ENCODE peak calls at places on chromosomes 1 and 21, in five cellular contexts. B, Q, H, N and T are unnamed samples.

GRCh38 chr1:28526886-28527285 is 21.0 kb downstream of the RCC1 start:
- DNase-seq in N (no peak), B (no peak), Q (no peak), H (no peak), T (peak)

GRCh38 chr1:162279099-162279498 is 97.6 kb downstream of the SPATA46 start:
- DNase-seq in B (no peak), Q (no peak), H (no peak), N (no peak), T (no peak)

GRCh38 chr1:165352442-165353293 is 3.8 kb downstream of the LMX1A start:
- DNase-seq in N (no peak), H (no peak), Q (no peak), B (no peak), T (no peak)

GRCh38 chr1:238581332-238581731 is 690.6 kb upstream of the ZP4 start:
- DNase-seq in B (no peak), N (no peak), H (no peak), Q (peak), T (no peak)

GRCh38 chr1:174795806-174796205 is 203.9 kb upstream of the CACYBP start:
- DNase-seq in N (no peak), B (no peak), Q (peak), H (no peak), T (peak)

GRCh38 chr1:3038113-3038551 is 16.9 kb downstream of the ACTRT2 start:
- DNase-seq in N (no peak), B (no peak), H (no peak), Q (no peak), T (no peak)

GRCh38 chr1:178689769-178690168 is 35.3 kb upstream of the RALGPS2 start:
- DNase-seq in H (no peak), Q (no peak), B (no peak), N (no peak), T (no peak)

GRCh38 chr1:226310637-226311195 is 1.8 kb upstream of the LIN9 start:
- DNase-seq in B (no peak), H (no peak), N (no peak), Q (no peak), T (peak)

GRCh38 chr21:29018540-29018939 is 609 bp downstream of the RWDD2B start:
- DNase-seq in B (no peak), N (no peak), H (peak), Q (peak), T (no peak)

GRCh38 chr1:218345673-218346390 is 696 bp downstream of the TGFB2 start:
- DNase-seq in H (peak), Q (peak), N (no peak), B (peak), T (peak)
- H3K27ac ChIP-seq in H (peak), Q (no peak), N (no peak), B (no peak), T (peak)

GRCh38 chr1:9204156-9204720 is 30.3 kb upstream of the H6PD start:
- DNase-seq in B (no peak), H (no peak), N (no peak), Q (no peak), T (no peak)

GRCh38 chr1:9202240-9202870 is 32.2 kb upstream of the H6PD start:
- DNase-seq in B (no peak), H (no peak), Q (peak), N (no peak), T (no peak)

GRCh38 chr1:9200441-9200840 is 34.1 kb upstream of the H6PD start:
- DNase-seq in H (no peak), B (no peak), Q (peak), N (no peak), T (peak)

GRCh38 chr1:9203623-9204022 is 31.0 kb upstream of the H6PD start:
- DNase-seq in B (no peak), N (no peak), Q (no peak), H (no peak), T (peak)

GRCh38 chr1:9201421-9202239 is 32.9 kb upstream of the H6PD start:
- DNase-seq in H (peak), B (no peak), Q (peak), N (no peak), T (peak)
- TF ChIP-seq EZH2 in H (no peak), B (peak), Q (no peak), N (no peak), T (no peak)

GRCh38 chr1:150065184-150065871 is 2.2 kb upstream of the VPS45 start:
- DNase-seq in Q (peak), N (no peak), B (no peak), H (no peak), T (peak)

GRCh38 chr1:150060260-150060659 is 7.3 kb upstream of the VPS45 start:
- DNase-seq in B (no peak), N (no peak), Q (no peak), H (no peak), T (no peak)

GRCh38 chr1:150066328-150066727 is 1.2 kb upstream of the VPS45 start:
- DNase-seq in N (no peak), B (no peak), H (no peak), Q (no peak), T (no peak)

GRCh38 chr1:150062113-150062512 is 5.5 kb upstream of the VPS45 start:
- DNase-seq in H (no peak), Q (no peak), N (no peak), B (no peak), T (no peak)

DNA sequence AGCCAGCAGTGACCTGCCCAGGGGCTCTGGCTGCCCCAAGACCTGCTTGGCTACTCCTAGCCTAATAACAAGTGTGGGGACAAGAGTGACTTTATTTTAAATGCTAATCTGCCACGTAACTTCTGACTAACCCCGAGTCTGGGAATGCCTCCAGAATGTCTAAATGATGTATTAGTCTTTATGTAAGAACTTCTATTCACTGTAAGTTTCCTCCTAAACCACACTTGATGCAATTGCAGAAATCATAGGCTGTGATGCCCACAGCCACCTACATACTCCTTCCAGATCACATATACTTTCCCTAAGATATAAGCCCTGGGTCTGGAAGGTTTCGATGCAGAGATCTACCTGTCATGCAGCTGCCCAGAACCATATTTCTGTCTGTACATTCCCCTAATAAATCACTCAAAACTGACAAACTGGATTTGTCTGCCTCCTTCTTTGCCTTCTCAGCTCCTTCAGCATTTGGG is 5.9 kb upstream of the VPS45 start:
- DNase-seq in B (no peak), H (no peak), Q (peak), N (no peak), T (peak)
- H3K27ac ChIP-seq in B (no peak), H (no peak), Q (peak), N (no peak), T (no peak)

GRCh38 chr1:172351347-172351746 is 69.1 kb upstream of the C1orf105 start:
- DNase-seq in B (no peak), Q (peak), H (no peak), N (no peak), T (no peak)

GRCh38 chr1:172352435-172352834 is 68.0 kb upstream of the C1orf105 start:
- DNase-seq in N (no peak), H (no peak), B (no peak), Q (peak), T (peak)

GRCh38 chr1:172347416-172347815 is 73.1 kb upstream of the C1orf105 start:
- DNase-seq in H (no peak), Q (no peak), N (no peak), B (no peak), T (no peak)

GRCh38 chr1:172351761-172352161 is 68.7 kb upstream of the C1orf105 start:
- DNase-seq in H (peak), B (no peak), N (no peak), Q (peak), T (peak)

GRCh38 chr1:172350781-172351180 is 69.7 kb upstream of the C1orf105 start:
- DNase-seq in Q (no peak), N (no peak), B (no peak), H (peak), T (no peak)
- TF ChIP-seq EZH2 in Q (no peak), N (no peak), B (no peak), H (no peak), T (no peak)

GRCh38 chr1:46526689-46527291 is 24.7 kb downstream of the KNCN start:
- DNase-seq in B (peak), N (no peak), Q (no peak), H (no peak), T (no peak)
- H3K27ac ChIP-seq in B (no peak), N (no peak), Q (no peak), H (no peak), T (no peak)

GRCh38 chr1:117606608-117607261 is 887 bp downstream of the TENT5C start:
- DNase-seq in H (no peak), N (peak), B (no peak), Q (peak), T (peak)
- TF ChIP-seq EZH2 in H (peak), N (no peak), B (peak), Q (no peak), T (no peak)

GRCh38 chr1:248873409-248873992 is 14.6 kb upstream of the ZNF692 start:
- DNase-seq in B (peak), Q (peak), N (peak), H (peak), T (peak)

GRCh38 chr1:248871837-248872401 is 13.0 kb upstream of the ZNF692 start:
- DNase-seq in H (no peak), N (no peak), B (no peak), Q (no peak), T (no peak)

GRCh38 chr1:248872752-248873408 is 14.0 kb upstream of the ZNF692 start:
- DNase-seq in B (peak), Q (peak), H (peak), N (peak), T (peak)

GRCh38 chr1:248873993-248874671 is 15.2 kb upstream of the ZNF692 start:
- DNase-seq in H (peak), N (peak), B (peak), Q (no peak), T (peak)
- H3K27ac ChIP-seq in H (peak), N (peak), B (peak), Q (peak), T (peak)

GRCh38 chr1:52920791-52921291 is 699 bp downstream of the ECHDC2 start:
- DNase-seq in N (no peak), H (peak), B (no peak), Q (peak), T (peak)
- TF ChIP-seq EZH2 in N (no peak), H (no peak), B (no peak), Q (no peak), T (no peak)

DNA sequence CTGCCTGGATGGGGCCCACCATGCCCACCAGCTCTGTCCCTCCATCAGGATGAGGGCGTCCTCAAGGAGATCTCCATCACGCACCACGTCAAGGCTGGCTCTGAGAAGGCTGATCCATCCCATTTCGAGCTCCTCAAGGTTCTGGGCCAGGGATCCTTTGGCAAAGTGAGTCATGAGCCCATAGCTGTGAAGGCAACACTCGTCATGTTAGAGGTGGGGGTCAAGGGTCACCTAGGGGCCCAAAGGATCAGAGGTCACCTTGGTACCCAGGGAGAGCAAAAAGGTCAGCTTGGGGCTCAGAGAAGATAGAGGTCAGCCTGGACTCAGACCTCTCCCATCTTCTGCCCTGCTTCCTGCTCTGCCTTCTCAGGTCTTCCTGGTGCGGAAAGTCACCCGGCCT is 17.3 kb downstream of the RPS6KA1 start:
- DNase-seq in H (no peak), Q (no peak), N (no peak), B (no peak), T (no peak)
- H3K27ac ChIP-seq in H (no peak), Q (no peak), N (no peak), B (no peak), T (no peak)

GRCh38 chr1:66752000-66752592 is at the start of gene DYNLT5:
- DNase-seq in N (no peak), Q (peak), H (peak), B (no peak), T (no peak)
- TF ChIP-seq EZH2 in N (no peak), Q (no peak), H (no peak), B (no peak), T (peak)